ENCODE peak calls at places on chromosomes 7 and 10, in ten cellular contexts. B is skeletal muscle cell; F is HT1080; Z is Calu3; C is ELR; I is stimulated activated CD8-positive, alpha-beta memory T cell treated with anti-CD3 and anti-CD28 coated beads, Interleukin-12 subunit alpha, Interleukin-12 subunit beta, amount 100 ng/mL, for 1 hour; Q is brain pericyte; P is fibroblast of lung; S is GM13977; V is HAP-1. U is an unnamed sample.

GRCh38 chr10:97416565-97416964 is 9.4 kb upstream of the PGAM1 start:
- DNase-seq in Z (no peak), Q (no peak), B (no peak), S (no peak), P (no peak), I (no peak), C (no peak), V (no peak), F (no peak), U (no peak)

GRCh38 chr10:83553366-83553765 is 585.9 kb upstream of the GHITM start:
- DNase-seq in P (no peak), F (peak; percentile 69), C (no peak), Z (no peak), V (no peak), I (no peak), S (no peak), Q (no peak), B (no peak), U (no peak)

GRCh38 chr7:26153823-26154783 is 2.1 kb downstream of the NFE2L3 start:
- DNase-seq in F (peak; percentile 80), Z (peak; percentile 83), I (no peak), P (peak; percentile 38), B (no peak), C (peak; percentile 89), V (peak; percentile 48), S (peak; percentile 27), Q (no peak), U (no peak)

GRCh38 chr7:33185786-33186185 is 56.4 kb downstream of the BBS9 start:
- DNase-seq in B (no peak), V (no peak), P (peak; percentile 69), I (no peak), Z (peak; percentile 53), S (peak; percentile 50), F (peak; percentile 65), C (peak; percentile 72), Q (no peak), U (peak; percentile 68)

GRCh38 chr7:27174077-27175004 is at the start of gene HOXA10:
- DNase-seq in Q (no peak), S (no peak), I (no peak), B (no peak), P (no peak), C (peak; percentile 82), F (no peak), Z (no peak), V (peak; percentile 83), U (peak; percentile 10)

GRCh38 chr10:639001-639750 is 50.3 kb downstream of the DIP2C start:
- DNase-seq in V (no peak), S (no peak), I (no peak), Z (no peak), Q (no peak), F (no peak), C (no peak), B (no peak), P (no peak), U (no peak)

GRCh38 chr7:35695987-35696386 is 1.1 kb upstream of the HERPUD2 start:
- DNase-seq in Z (no peak), I (no peak), F (no peak), P (no peak), Q (no peak), C (no peak), S (no peak), V (no peak), B (no peak), U (no peak)

GRCh38 chr10:103678104-103678526 is 177.3 kb downstream of the SH3PXD2A start:
- DNase-seq in I (peak; percentile 68), V (no peak), C (peak; percentile 98), Z (no peak), Q (peak; percentile 98), B (peak; percentile 99), S (peak; percentile 93), P (peak; percentile 99), F (no peak), U (peak; percentile 99)

GRCh38 chr7:153457796-153458195 is 594.4 kb upstream of the DPP6 start:
- DNase-seq in C (no peak), F (no peak), Z (no peak), S (no peak), I (no peak), B (no peak), V (no peak), P (no peak), Q (no peak), U (no peak)

GRCh38 chr7:56105508-56105907 is 768 bp downstream of the CHCHD2 start:
- DNase-seq in C (peak; percentile 87), B (peak; percentile 40), I (no peak), V (peak; percentile 25), Q (no peak), Z (peak; percentile 55), S (no peak), F (peak; percentile 38), P (peak; percentile 84), U (peak; percentile 93)

GRCh38 chr10:106741131-106741530 is 423.4 kb downstream of the SORCS1 start:
- DNase-seq in V (no peak), Q (no peak), F (no peak), I (no peak), Z (no peak), S (no peak), C (no peak), P (no peak), B (no peak), U (no peak)

GRCh38 chr10:120478401-120478800 is 21.4 kb downstream of the PLPP4 start:
- DNase-seq in P (no peak), S (no peak), I (no peak), B (no peak), Z (no peak), F (no peak), Q (no peak), C (no peak), V (no peak), U (no peak)

GRCh38 chr10:71850021-71850744 is 868 bp downstream of the PSAP start:
- DNase-seq in V (no peak), C (peak; percentile 38), S (no peak), F (no peak), P (no peak), Z (no peak), B (no peak), Q (no peak), I (no peak), U (no peak)

GRCh38 chr10:70461397-70462348 is 16.9 kb upstream of the PALD1 start:
- DNase-seq in P (peak; percentile 61), B (no peak), F (peak; percentile 49), C (peak; percentile 73), I (no peak), Z (peak; percentile 68), S (peak; percentile 86), Q (no peak), V (peak; percentile 70), U (peak; percentile 50)

GRCh38 chr7:1193593-1194424 is 33.8 kb upstream of the ZFAND2A start:
- DNase-seq in Z (peak; percentile 92), I (no peak), B (no peak), S (no peak), C (peak; percentile 61), P (peak; percentile 41), V (peak; percentile 44), F (peak; percentile 23), Q (no peak), U (peak; percentile 33)

GRCh38 chr7:154832557-154833138 is 170.3 kb downstream of the PAXIP1 start:
- DNase-seq in I (no peak), F (peak; percentile 22), Q (no peak), C (no peak), P (no peak), V (no peak), Z (no peak), B (no peak), S (peak; percentile 35), U (no peak)

GRCh38 chr10:122561212-122561611 is 658 bp downstream of the DMBT1 start:
- DNase-seq in P (no peak), F (no peak), V (no peak), C (peak; percentile 31), S (no peak), Q (no peak), B (no peak), I (no peak), Z (no peak), U (peak; percentile 8)

GRCh38 chr10:16799621-16800020 is 17.6 kb downstream of the RSU1 start:
- DNase-seq in Q (no peak), B (no peak), F (no peak), I (no peak), Z (no peak), S (peak; percentile 26), C (no peak), P (no peak), V (no peak), U (no peak)

GRCh38 chr10:42940487-42941157 is 136.2 kb upstream of the RET start:
- DNase-seq in P (no peak), S (no peak), I (no peak), Q (no peak), F (no peak), B (no peak), Z (no peak), V (no peak), C (no peak), U (no peak)

GRCh38 chr10:126533644-126534043 is 136.8 kb downstream of the C10orf90 start:
- DNase-seq in B (no peak), F (no peak), I (no peak), S (no peak), V (no peak), Z (no peak), C (no peak), Q (no peak), P (no peak), U (no peak)

GRCh38 chr10:121323448-121323847 is 274.8 kb downstream of the FGFR2 start:
- DNase-seq in Z (no peak), S (no peak), P (no peak), B (no peak), I (no peak), F (no peak), V (no peak), Q (no peak), C (no peak), U (no peak)

GRCh38 chr7:74032191-74032490 is 4.2 kb downstream of the ELN start:
- DNase-seq in C (no peak), P (peak; percentile 68), S (no peak), Q (no peak), I (no peak), Z (no peak), B (peak; percentile 67), V (no peak), F (peak; percentile 34), U (peak; percentile 80)

GRCh38 chr10:97896756-97897155 is 47.1 kb downstream of the GOLGA7B start:
- DNase-seq in P (no peak), S (no peak), I (no peak), B (no peak), C (no peak), F (no peak), Z (no peak), V (no peak), Q (no peak), U (no peak)

GRCh38 chr7:16989883-16990413 is 108.2 kb upstream of the AGR3 start:
- DNase-seq in Q (peak; percentile 73), C (peak; percentile 64), F (peak; percentile 89), S (no peak), V (no peak), P (peak; percentile 97), I (no peak), B (peak; percentile 84), Z (peak; percentile 95), U (peak; percentile 90)

GRCh38 chr7:131238260-131238940 is 89.3 kb upstream of the MKLN1 start:
- DNase-seq in Z (peak; percentile 5), I (no peak), F (peak; percentile 87), P (peak; percentile 71), B (no peak), S (no peak), C (peak; percentile 93), Q (no peak), V (no peak), U (peak; percentile 90)

GRCh38 chr10:11434323-11434722 is 177.1 kb downstream of the USP6NL start:
- DNase-seq in Q (no peak), V (peak; percentile 24), Z (no peak), I (no peak), C (peak; percentile 6), B (no peak), S (peak; percentile 74), F (no peak), P (no peak), U (no peak)

GRCh38 chr10:89163265-89163995 is 43.7 kb downstream of the CH25H start:
- DNase-seq in F (no peak), S (peak; percentile 64), C (no peak), I (no peak), V (no peak), B (no peak), Q (no peak), Z (no peak), P (peak; percentile 56), U (peak; percentile 77)

GRCh38 chr10:94706089-94706488 is 22.6 kb downstream of the CYP2C18 start:
- DNase-seq in Q (no peak), Z (no peak), P (no peak), I (no peak), S (no peak), F (no peak), B (no peak), C (no peak), V (no peak), U (no peak)

U was measured in fibroblast of mammary gland.